ENCODE peak calls at places on chromosomes 11 and 22, in seven cellular contexts. One of them, this sample, is unnamed.

GRCh38 chr22:30984317-30984716 is 15.3 kb downstream of the TUG1 start:
- DNase-seq in IMR-90: no peak
- DNase-seq in mesenchymal stem cell: no peak
- DNase-seq in H1: no peak
- DNase-seq in H9: no peak
- DNase-seq in mesendoderm: no peak
- DNase-seq in trophoblast cell: no peak
- DNase-seq in this sample: no peak

GRCh38 chr11:8101421-8101820 is 20.4 kb downstream of the TUB start:
- DNase-seq in IMR-90: no peak
- DNase-seq in mesenchymal stem cell: no peak
- DNase-seq in H1: no peak
- DNase-seq in H9: no peak
- DNase-seq in mesendoderm: no peak
- DNase-seq in trophoblast cell: no peak
- DNase-seq in this sample: no peak

GRCh38 chr11:3091846-3092602 is 34.8 kb upstream of the CARS1 start:
- DNase-seq in IMR-90: peak; percentile 44
- DNase-seq in mesenchymal stem cell: peak; percentile 62
- DNase-seq in H1: peak; percentile 94
- DNase-seq in H9: peak; percentile 97
- DNase-seq in mesendoderm: peak; percentile 95
- DNase-seq in trophoblast cell: peak; percentile 88
- DNase-seq in this sample: peak; percentile 70

GRCh38 chr11:16857186-16857585 is 118.7 kb downstream of the C11orf58 start:
- DNase-seq in IMR-90: no peak
- DNase-seq in mesenchymal stem cell: no peak
- DNase-seq in H1: no peak
- DNase-seq in H9: no peak
- DNase-seq in mesendoderm: peak; percentile 94
- DNase-seq in trophoblast cell: no peak
- DNase-seq in this sample: no peak

GRCh38 chr11:108970221-108970991 is 305.5 kb downstream of the DDX10 start:
- DNase-seq in IMR-90: no peak
- DNase-seq in mesenchymal stem cell: no peak
- DNase-seq in H1: no peak
- DNase-seq in H9: no peak
- DNase-seq in mesendoderm: peak; percentile 23
- DNase-seq in trophoblast cell: no peak
- DNase-seq in this sample: no peak

GRCh38 chr11:71452354-71453020 is 516 bp upstream of the NADSYN1 start:
- DNase-seq in IMR-90: peak; percentile 35
- DNase-seq in mesenchymal stem cell: peak; percentile 17
- DNase-seq in H1: no peak
- DNase-seq in H9: peak; percentile 52
- DNase-seq in mesendoderm: peak; percentile 9
- DNase-seq in trophoblast cell: peak; percentile 16
- DNase-seq in this sample: no peak

GRCh38 chr11:88204353-88204752 is 29.1 kb upstream of the RAB38 start:
- DNase-seq in IMR-90: no peak
- DNase-seq in mesenchymal stem cell: no peak
- DNase-seq in H1: no peak
- DNase-seq in H9: no peak
- DNase-seq in mesendoderm: no peak
- DNase-seq in trophoblast cell: no peak
- DNase-seq in this sample: no peak

GRCh38 chr11:86807356-86807755 is 7.0 kb downstream of the PRSS23 start:
- DNase-seq in IMR-90: no peak
- DNase-seq in mesenchymal stem cell: no peak
- DNase-seq in H1: no peak
- DNase-seq in H9: no peak
- DNase-seq in mesendoderm: peak; percentile 69
- DNase-seq in trophoblast cell: peak; percentile 46
- DNase-seq in this sample: peak; percentile 69

GRCh38 chr11:32809313-32809712 is 14.9 kb upstream of the CCDC73 start:
- DNase-seq in IMR-90: peak; percentile 72
- DNase-seq in mesenchymal stem cell: peak; percentile 71
- DNase-seq in H1: peak; percentile 70
- DNase-seq in H9: peak; percentile 79
- DNase-seq in mesendoderm: peak; percentile 83
- DNase-seq in trophoblast cell: peak; percentile 89
- DNase-seq in this sample: peak; percentile 59

GRCh38 chr11:9664276-9665171 is 647 bp downstream of the SWAP70 start:
- DNase-seq in IMR-90: peak; percentile 34
- DNase-seq in mesenchymal stem cell: peak; percentile 70
- DNase-seq in H1: no peak
- DNase-seq in H9: peak; percentile 39
- DNase-seq in mesendoderm: peak; percentile 80
- DNase-seq in trophoblast cell: peak; percentile 83
- DNase-seq in this sample: no peak

GRCh38 chr22:35092146-35092805 is 26.3 kb downstream of the ISX start:
- DNase-seq in IMR-90: no peak
- DNase-seq in mesenchymal stem cell: no peak
- DNase-seq in H1: no peak
- DNase-seq in H9: no peak
- DNase-seq in mesendoderm: no peak
- DNase-seq in trophoblast cell: no peak
- DNase-seq in this sample: no peak

GRCh38 chr11:134293119-134294113 is 17.2 kb downstream of the GLB1L3 start:
- DNase-seq in IMR-90: no peak
- DNase-seq in mesenchymal stem cell: no peak
- DNase-seq in H1: no peak
- DNase-seq in H9: no peak
- DNase-seq in mesendoderm: no peak
- DNase-seq in trophoblast cell: peak; percentile 75
- DNase-seq in this sample: no peak

GRCh38 chr22:47627561-47628253 is 865.3 kb downstream of the TBC1D22A start:
- DNase-seq in IMR-90: no peak
- DNase-seq in mesenchymal stem cell: no peak
- DNase-seq in H1: no peak
- DNase-seq in H9: no peak
- DNase-seq in mesendoderm: peak; percentile 26
- DNase-seq in trophoblast cell: no peak
- DNase-seq in this sample: no peak

GRCh38 chr11:70018816-70019215 is 59.3 kb upstream of the ANO1 start:
- DNase-seq in IMR-90: no peak
- DNase-seq in mesenchymal stem cell: no peak
- DNase-seq in H1: no peak
- DNase-seq in H9: no peak
- DNase-seq in mesendoderm: no peak
- DNase-seq in trophoblast cell: no peak
- DNase-seq in this sample: no peak

GRCh38 chr11:70024036-70024772 is 53.9 kb upstream of the ANO1 start:
- DNase-seq in IMR-90: no peak
- DNase-seq in mesenchymal stem cell: no peak
- DNase-seq in H1: no peak
- DNase-seq in H9: peak; percentile 14
- DNase-seq in mesendoderm: no peak
- DNase-seq in trophoblast cell: no peak
- DNase-seq in this sample: no peak

GRCh38 chr11:70019576-70020011 is 58.5 kb upstream of the ANO1 start:
- DNase-seq in IMR-90: peak; percentile 45
- DNase-seq in mesenchymal stem cell: no peak
- DNase-seq in H1: no peak
- DNase-seq in H9: peak; percentile 10
- DNase-seq in mesendoderm: no peak
- DNase-seq in trophoblast cell: no peak
- DNase-seq in this sample: no peak

GRCh38 chr11:70020336-70021214 is 57.5 kb upstream of the ANO1 start:
- DNase-seq in IMR-90: peak; percentile 33
- DNase-seq in mesenchymal stem cell: no peak
- DNase-seq in H1: no peak
- DNase-seq in H9: no peak
- DNase-seq in mesendoderm: no peak
- DNase-seq in trophoblast cell: peak; percentile 26
- DNase-seq in this sample: no peak

GRCh38 chr11:70021586-70021985 is 56.5 kb upstream of the ANO1 start:
- DNase-seq in IMR-90: no peak
- DNase-seq in mesenchymal stem cell: no peak
- DNase-seq in H1: no peak
- DNase-seq in H9: peak; percentile 12
- DNase-seq in mesendoderm: no peak
- DNase-seq in trophoblast cell: no peak
- DNase-seq in this sample: no peak
- H3K18ac ChIP-seq in IMR-90: no peak overlapping the region
- H3K18ac ChIP-seq in mesenchymal stem cell: no peak overlapping the region
- H3K18ac ChIP-seq in H1: no peak overlapping the region
- H3K18ac ChIP-seq in H9: no peak overlapping the region
- H3K18ac ChIP-seq in mesendoderm: no peak overlapping the region
- H3K18ac ChIP-seq in trophoblast cell: no peak overlapping the region
- H3K18ac ChIP-seq in this sample: no peak overlapping the region

DNA sequence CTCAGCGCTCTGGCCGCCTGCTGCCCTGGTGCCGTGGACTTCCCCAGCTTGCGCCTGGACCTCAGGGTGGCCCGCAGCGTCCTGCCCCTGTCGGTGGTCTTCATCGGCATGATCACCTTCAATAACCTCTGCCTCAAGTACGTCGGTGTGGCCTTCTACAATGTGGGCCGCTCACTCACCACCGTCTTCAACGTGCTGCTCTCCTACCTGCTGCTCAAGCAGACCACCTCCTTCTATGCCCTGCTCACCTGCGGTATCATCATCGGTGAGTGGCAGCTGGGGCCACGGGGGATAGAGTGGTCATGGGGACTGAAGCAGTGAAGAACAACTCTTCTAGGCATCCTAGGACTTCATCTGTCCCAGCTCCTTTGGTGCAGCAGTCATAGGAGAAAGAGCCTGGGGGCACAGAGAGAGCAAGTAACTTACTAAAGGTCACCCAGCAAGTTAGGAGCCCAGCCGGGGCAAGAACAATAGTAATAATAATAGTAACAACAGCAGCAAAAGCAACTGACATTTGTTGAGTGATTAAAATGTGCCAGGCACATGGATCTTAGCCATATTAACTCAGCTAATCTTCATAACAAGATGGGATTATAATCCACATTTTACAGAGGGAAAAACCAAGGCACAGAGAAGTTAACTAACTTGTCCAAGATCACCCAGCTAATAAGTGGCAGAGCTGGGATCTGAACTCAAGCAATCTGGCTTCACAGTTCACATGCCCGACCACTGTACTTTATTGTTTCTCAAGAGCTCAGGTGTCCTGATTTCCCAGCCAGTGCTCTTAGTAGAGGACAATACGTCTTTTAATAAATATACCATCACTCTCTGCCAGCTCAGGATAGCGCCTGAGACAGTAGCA is 1.4 kb downstream of the SLC35C1 start:
- DNase-seq in IMR-90: no peak
- DNase-seq in mesenchymal stem cell: no peak
- DNase-seq in H1: no peak
- DNase-seq in H9: no peak
- DNase-seq in mesendoderm: no peak
- DNase-seq in trophoblast cell: peak; percentile 83
- DNase-seq in this sample: no peak
- H2AK5ac ChIP-seq in IMR-90: peak overlapping the region; percentile 92
- H2AK5ac ChIP-seq in mesenchymal stem cell: peak overlapping the region; percentile 27
- H2AK5ac ChIP-seq in H1: peak overlapping the region; percentile 42
- H2AK5ac ChIP-seq in H9: no peak overlapping the region
- H2AK5ac ChIP-seq in mesendoderm: peak overlapping the region; percentile 91
- H2AK5ac ChIP-seq in trophoblast cell: peak overlapping the region; percentile 80
- H2AK5ac ChIP-seq in this sample: peak overlapping the region; percentile 100

GRCh38 chr22:49014227-49015201 is 813.2 kb downstream of the BRD1 start:
- DNase-seq in IMR-90: no peak
- DNase-seq in mesenchymal stem cell: no peak
- DNase-seq in H1: no peak
- DNase-seq in H9: peak; percentile 17
- DNase-seq in mesendoderm: no peak
- DNase-seq in trophoblast cell: no peak
- DNase-seq in this sample: no peak
- H3K9ac ChIP-seq in IMR-90: no peak overlapping the region
- H3K9ac ChIP-seq in mesenchymal stem cell: no peak overlapping the region
- H3K9ac ChIP-seq in H1: no peak overlapping the region
- H3K9ac ChIP-seq in H9: no peak overlapping the region
- H3K9ac ChIP-seq in mesendoderm: no peak overlapping the region
- H3K9ac ChIP-seq in trophoblast cell: no peak overlapping the region
- H3K9ac ChIP-seq in this sample: no peak overlapping the region

GRCh38 chr22:23383491-23384450 is 196.3 kb downstream of the IGLL1 start:
- DNase-seq in IMR-90: no peak
- DNase-seq in mesenchymal stem cell: no peak
- DNase-seq in H1: no peak
- DNase-seq in H9: peak; percentile 86
- DNase-seq in mesendoderm: peak; percentile 57
- DNase-seq in trophoblast cell: no peak
- DNase-seq in this sample: no peak

GRCh38 chr22:23385301-23386244 is 194.5 kb downstream of the IGLL1 start:
- DNase-seq in IMR-90: peak; percentile 71
- DNase-seq in mesenchymal stem cell: peak; percentile 68
- DNase-seq in H1: peak; percentile 80
- DNase-seq in H9: peak; percentile 90
- DNase-seq in mesendoderm: peak; percentile 80
- DNase-seq in trophoblast cell: peak; percentile 90
- DNase-seq in this sample: peak; percentile 72

GRCh38 chr22:23382796-23383195 is 197.3 kb downstream of the IGLL1 start:
- DNase-seq in IMR-90: no peak
- DNase-seq in mesenchymal stem cell: no peak
- DNase-seq in H1: no peak
- DNase-seq in H9: no peak
- DNase-seq in mesendoderm: no peak
- DNase-seq in trophoblast cell: no peak
- DNase-seq in this sample: no peak

GRCh38 chr22:23384899-23385298 is 195.2 kb downstream of the IGLL1 start:
- DNase-seq in IMR-90: no peak
- DNase-seq in mesenchymal stem cell: no peak
- DNase-seq in H1: no peak
- DNase-seq in H9: no peak
- DNase-seq in mesendoderm: no peak
- DNase-seq in trophoblast cell: no peak
- DNase-seq in this sample: no peak

DNA sequence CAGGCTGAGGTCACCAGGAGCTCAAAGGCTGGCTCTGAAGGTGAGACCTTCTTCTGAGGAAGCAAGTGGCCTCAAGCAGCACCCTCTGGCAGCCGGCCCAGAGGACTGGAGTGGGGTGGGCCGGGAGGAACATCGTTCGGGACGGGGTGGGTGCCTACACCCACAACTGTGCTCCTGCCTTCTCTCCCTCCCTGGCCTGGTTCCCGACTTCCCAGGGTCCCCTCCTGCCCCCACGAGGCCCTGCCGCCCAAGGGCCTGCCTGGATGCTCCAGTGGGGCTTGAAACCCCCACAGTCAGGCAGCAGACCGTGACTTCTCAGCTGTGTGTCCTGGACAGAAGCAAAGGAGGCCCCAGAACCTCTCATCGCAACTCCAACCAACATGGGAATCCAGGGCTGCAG is 195.6 kb downstream of the IGLL1 start:
- DNase-seq in IMR-90: no peak
- DNase-seq in mesenchymal stem cell: no peak
- DNase-seq in H1: no peak
- DNase-seq in H9: no peak
- DNase-seq in mesendoderm: no peak
- DNase-seq in trophoblast cell: no peak
- DNase-seq in this sample: no peak
- H3K18ac ChIP-seq in IMR-90: no peak overlapping the region
- H3K18ac ChIP-seq in mesenchymal stem cell: no peak overlapping the region
- H3K18ac ChIP-seq in H1: peak overlapping the region; percentile 13
- H3K18ac ChIP-seq in H9: peak overlapping the region; percentile 16
- H3K18ac ChIP-seq in mesendoderm: no peak overlapping the region
- H3K18ac ChIP-seq in trophoblast cell: no peak overlapping the region
- H3K18ac ChIP-seq in this sample: peak overlapping the region; percentile 1